ENCODE peak calls at places on chromosome 1, in eight cellular contexts. E, W, T, G, V, H, N and O are unnamed samples.

GRCh38 chr1:232454487-232454886 is 175.4 kb downstream of the SIPA1L2 start:
- DNase-seq in N (no peak), T (no peak), H (no peak), V (no peak), E (no peak), G (no peak), W (no peak), O (no peak)

GRCh38 chr1:244918422-244919319 is 54.3 kb upstream of the HNRNPU start:
- DNase-seq in N (peak), T (no peak), V (peak), H (no peak), G (no peak), W (peak), E (no peak), O (peak)

GRCh38 chr1:38541223-38541622 is 318.3 kb downstream of the RRAGC start:
- DNase-seq in H (no peak), T (no peak), W (no peak), V (no peak), E (no peak), G (no peak), N (no peak), O (no peak)

GRCh38 chr1:204141131-204141530 is 10.7 kb downstream of the ETNK2 start:
- DNase-seq in V (no peak), E (no peak), T (no peak), N (no peak), W (no peak), H (no peak), G (no peak), O (no peak)

GRCh38 chr1:219710529-219711194 is 97.8 kb upstream of the ZC3H11B start:
- DNase-seq in E (no peak), V (peak), T (no peak), G (peak), W (no peak), N (no peak), H (no peak), O (no peak)

GRCh38 chr1:21926814-21927530 is 10.1 kb downstream of the HSPG2 start:
- DNase-seq in N (peak), T (no peak), H (no peak), G (no peak), E (no peak), W (no peak), V (no peak), O (no peak)

GRCh38 chr1:212070720-212071302 is 35.3 kb downstream of the DTL start:
- DNase-seq in W (peak), G (peak), V (peak), N (no peak), T (no peak), E (no peak), H (no peak), O (no peak)

GRCh38 chr1:167171286-167171929 is 49.3 kb upstream of the POU2F1 start:
- DNase-seq in T (no peak), H (no peak), N (no peak), V (peak), G (peak), W (no peak), E (no peak), O (no peak)

GRCh38 chr1:203769505-203770343 is 4.7 kb downstream of the LAX1 start:
- DNase-seq in E (no peak), G (peak), H (peak), V (peak), W (peak), N (peak), T (peak), O (no peak)

GRCh38 chr1:81020506-81020905 is 780.2 kb upstream of the ADGRL2 start:
- DNase-seq in E (no peak), W (no peak), G (no peak), H (no peak), T (no peak), N (no peak), V (no peak), O (no peak)

GRCh38 chr1:65317866-65318653 is 8.7 kb downstream of the DNAJC6 start:
- DNase-seq in E (no peak), T (no peak), N (no peak), G (no peak), H (no peak), W (no peak), V (no peak), O (peak)

GRCh38 chr1:65260851-65261473 is 48.4 kb upstream of the DNAJC6 start:
- DNase-seq in E (no peak), V (peak), T (no peak), W (peak), H (no peak), N (no peak), G (peak), O (no peak)

GRCh38 chr1:102174259-102174863 is 177.6 kb upstream of the OLFM3 start:
- DNase-seq in H (no peak), T (no peak), N (no peak), W (peak), G (no peak), E (no peak), V (peak), O (no peak)

GRCh38 chr1:108615544-108615943 is 45.3 kb downstream of the HENMT1 start:
- DNase-seq in W (no peak), E (no peak), N (no peak), V (no peak), G (no peak), T (no peak), H (no peak), O (no peak)

GRCh38 chr1:22930235-22930912 is 42.3 kb downstream of the LACTBL1 start:
- DNase-seq in H (no peak), T (no peak), V (peak), G (peak), N (peak), E (no peak), W (peak), O (peak)

GRCh38 chr1:2587071-2587859 is 688 bp downstream of the PRXL2B start:
- DNase-seq in N (peak), G (peak), W (no peak), V (peak), E (no peak), T (no peak), H (no peak), O (peak)

GRCh38 chr1:20660363-20661234 is 570 bp downstream of the DDOST start:
- DNase-seq in H (no peak), E (no peak), N (peak), V (peak), T (no peak), W (no peak), G (no peak), O (no peak)

DNA sequence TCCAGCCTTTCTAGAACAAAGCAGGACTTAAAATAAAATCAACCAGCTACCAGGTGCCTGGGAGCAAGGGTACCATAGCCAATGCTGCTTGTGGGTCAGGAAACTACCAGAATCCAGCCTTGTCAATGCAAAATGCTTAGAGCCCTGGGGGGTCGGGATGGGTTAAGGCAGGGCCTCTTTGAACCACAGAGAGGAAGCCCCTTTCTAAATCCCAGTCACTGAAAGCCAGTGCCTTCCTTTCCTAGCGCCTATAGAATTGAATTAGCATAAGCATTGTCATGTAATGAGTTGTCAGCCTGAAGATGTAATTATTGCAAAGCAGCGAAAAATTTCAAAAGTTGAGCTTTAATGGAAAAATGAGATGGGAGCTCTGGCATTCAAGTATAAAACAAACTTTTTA is 176.6 kb upstream of the DAB1 start:
- DNase-seq in G (no peak), V (no peak), N (no peak), H (no peak), W (no peak), T (no peak), E (no peak), O (no peak)
- TF ChIP-seq CTCF in G (no peak), V (no peak), N (no peak), H (no peak), W (no peak), T (no peak), E (no peak), O (no peak)

GRCh38 chr1:114671011-114671938 is 1.4 kb upstream of the DENND2C start:
- DNase-seq in H (no peak), T (no peak), W (no peak), N (no peak), E (no peak), V (peak), G (peak), O (no peak)
- TF ChIP-seq CTCF in H (no peak), T (peak), W (peak), N (peak), E (no peak), V (peak), G (peak), O (no peak)

GRCh38 chr1:201655243-201655642 is 116.3 kb downstream of the NAV1 start:
- DNase-seq in T (no peak), G (peak), V (no peak), N (peak), E (no peak), H (no peak), W (peak), O (no peak)
- TF ChIP-seq CTCF in T (no peak), G (peak), V (no peak), N (no peak), E (no peak), H (no peak), W (peak), O (no peak)

DNA sequence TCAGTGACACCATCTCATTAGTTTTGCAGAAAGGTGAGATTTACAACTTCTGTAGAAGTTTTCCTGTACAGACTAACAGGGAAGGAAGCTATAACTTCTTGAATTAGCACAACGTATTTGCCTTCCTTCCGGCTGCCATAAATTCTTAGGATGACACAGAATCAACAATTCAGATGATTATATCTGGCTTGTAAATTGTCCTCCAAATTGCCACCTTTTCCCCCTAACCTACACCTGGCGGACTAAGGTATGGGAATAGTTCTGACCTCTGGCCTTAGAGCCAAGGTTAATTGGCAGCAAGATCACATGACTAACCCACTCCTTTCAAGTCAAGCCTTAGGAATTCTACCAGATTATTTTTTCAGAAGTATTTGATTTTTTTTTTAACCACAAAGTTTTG is 284.3 kb downstream of the LMO4 start:
- DNase-seq in E (no peak), W (peak), V (no peak), H (no peak), G (no peak), N (no peak), T (no peak), O (no peak)
- TF ChIP-seq CTCF in E (no peak), W (no peak), V (no peak), H (no peak), G (no peak), N (no peak), T (no peak), O (no peak)